ENCODE peak calls at places on chromosome X, in eight cellular contexts. W, F, H, K, N, Q, A and D are unnamed samples.

GRCh38 chrX:67654301-67654700 is 110.5 kb downstream of the AR start:
- DNase-seq in W (no peak), F (no peak), H (no peak), K (no peak), N (no peak), Q (peak; percentile 35), A (no peak), D (no peak)

GRCh38 chrX:84044051-84044450 is 143.9 kb downstream of the RPS6KA6 start:
- DNase-seq in W (no peak), F (no peak), H (no peak), K (no peak), N (no peak), Q (no peak), A (no peak), D (no peak)

GRCh38 chrX:42948723-42949122 is 170.8 kb upstream of the PPP1R2C start:
- DNase-seq in W (no peak), F (no peak), H (no peak), K (no peak), N (peak; percentile 68), Q (no peak), A (no peak), D (no peak)

GRCh38 chrX:10847333-10847732 is 226.9 kb upstream of the MID1 start:
- DNase-seq in W (no peak), F (no peak), H (no peak), K (no peak), N (no peak), Q (no peak), A (no peak), D (no peak)

GRCh38 chrX:65407157-65407626 is 127.4 kb downstream of the LAS1L start:
- DNase-seq in W (no peak), F (no peak), H (peak; percentile 14), K (no peak), N (no peak), Q (no peak), A (no peak), D (no peak)

GRCh38 chrX:150211988-150212387 is 151.1 kb upstream of the MAMLD1 start:
- DNase-seq in W (no peak), F (no peak), H (no peak), K (no peak), N (no peak), Q (no peak), A (no peak), D (no peak)

GRCh38 chrX:117996918-117997480 is 119.6 kb downstream of the KLHL13 start:
- DNase-seq in W (no peak), F (peak; percentile 57), H (no peak), K (no peak), N (no peak), Q (no peak), A (no peak), D (peak; percentile 31)

GRCh38 chrX:13398839-13399238 is 79.0 kb upstream of the ATXN3L start:
- DNase-seq in W (no peak), F (no peak), H (no peak), K (no peak), N (no peak), Q (no peak), A (no peak), D (no peak)

GRCh38 chrX:137926090-137926489 is 360.2 kb downstream of the ZIC3 start:
- DNase-seq in W (no peak), F (peak; percentile 47), H (peak; percentile 50), K (no peak), N (no peak), Q (no peak), A (no peak), D (peak; percentile 13)

GRCh38 chrX:42106556-42106955 is 183.2 kb upstream of the CASK start:
- DNase-seq in W (no peak), F (no peak), H (no peak), K (no peak), N (no peak), Q (no peak), A (no peak), D (no peak)

GRCh38 chrX:40314070-40314469 is 216.3 kb upstream of the BCOR start:
- DNase-seq in W (no peak), F (no peak), H (peak; percentile 32), K (peak; percentile 3), N (no peak), Q (no peak), A (no peak), D (no peak)

GRCh38 chrX:66633541-66633940 is 5.3 kb downstream of the EDA2R start:
- DNase-seq in W (no peak), F (no peak), H (no peak), K (peak; percentile 68), N (no peak), Q (no peak), A (no peak), D (no peak)

GRCh38 chrX:150547511-150548115 is 20.8 kb upstream of the MTM1 start:
- DNase-seq in W (peak; percentile 91), F (no peak), H (no peak), K (peak; percentile 73), N (no peak), Q (peak; percentile 84), A (peak; percentile 70), D (no peak)

GRCh38 chrX:86946569-86946968 is 571.0 kb upstream of the KLHL4 start:
- DNase-seq in W (no peak), F (peak; percentile 28), H (peak; percentile 69), K (peak; percentile 9), N (no peak), Q (no peak), A (no peak), D (peak; percentile 67)

DNA sequence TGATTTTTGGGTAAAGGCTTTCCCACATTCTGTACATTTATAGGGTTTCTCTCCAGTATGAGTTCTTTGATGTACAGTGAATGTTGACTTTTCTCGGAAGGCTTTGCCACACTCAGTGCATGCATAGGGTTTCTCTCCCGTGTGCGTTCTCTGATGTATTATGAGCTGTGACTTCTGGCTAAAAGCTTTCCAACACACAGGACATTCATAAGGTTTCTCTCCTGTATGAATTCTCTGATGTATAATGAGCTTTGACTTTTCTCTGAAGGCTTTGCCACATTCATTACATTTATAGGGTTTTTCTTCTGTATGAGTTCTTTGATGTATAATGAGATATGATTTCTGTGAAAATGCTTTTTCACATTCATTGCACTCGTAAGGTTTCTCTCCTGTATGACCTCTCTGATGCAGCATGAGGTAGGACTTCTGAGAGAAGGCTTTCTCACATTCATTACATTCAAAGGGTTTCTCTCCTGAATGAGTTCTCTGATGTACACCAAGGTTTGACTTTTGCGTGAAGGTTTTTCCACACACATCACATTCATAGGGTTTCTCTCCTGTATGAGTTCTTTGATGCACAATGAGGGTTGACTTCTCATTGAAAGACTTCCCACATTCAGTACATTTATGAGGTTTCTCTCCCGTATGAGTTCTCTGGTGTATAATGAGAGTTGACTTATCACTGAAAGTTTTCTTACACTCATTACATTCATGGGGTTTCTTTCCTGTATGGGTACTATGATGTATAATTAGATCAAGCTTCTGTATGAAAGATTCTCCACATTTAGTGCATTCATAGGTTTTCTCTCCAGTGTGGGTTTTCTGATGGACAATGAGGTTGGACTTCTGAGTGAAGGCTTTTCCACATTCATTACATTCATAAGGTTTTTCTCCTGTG is 27.3 kb downstream of the ZNF182 start:
- DNase-seq in W (no peak), F (no peak), H (no peak), K (no peak), N (no peak), Q (no peak), A (no peak), D (no peak)
- H3K9me3 ChIP-seq in W (peaks cover 6% of the 10 kb centered on the region), F (peaks cover 77% of the 10 kb centered on the region), H (peaks cover 35% of the 10 kb centered on the region), K (peaks cover 7% of the 10 kb centered on the region), N (peaks cover 49% of the 10 kb centered on the region), Q (peaks cover 15% of the 10 kb centered on the region), A (no peaks in the 10 kb centered on the region), D (no peaks in the 10 kb centered on the region)

GRCh38 chrX:17741123-17741511 is 3.8 kb downstream of the SCML1 start:
- DNase-seq in W (no peak), F (peak; percentile 27), H (peak; percentile 74), K (no peak), N (no peak), Q (no peak), A (no peak), D (no peak)
- H3K27me3 ChIP-seq in W (no peaks in the 10 kb centered on the region), F (no peaks in the 10 kb centered on the region), H (no peaks in the 10 kb centered on the region), K (no peaks in the 10 kb centered on the region), N (no peaks in the 10 kb centered on the region), Q (no peaks in the 10 kb centered on the region), A (no peaks in the 10 kb centered on the region), D (no peaks in the 10 kb centered on the region)

DNA sequence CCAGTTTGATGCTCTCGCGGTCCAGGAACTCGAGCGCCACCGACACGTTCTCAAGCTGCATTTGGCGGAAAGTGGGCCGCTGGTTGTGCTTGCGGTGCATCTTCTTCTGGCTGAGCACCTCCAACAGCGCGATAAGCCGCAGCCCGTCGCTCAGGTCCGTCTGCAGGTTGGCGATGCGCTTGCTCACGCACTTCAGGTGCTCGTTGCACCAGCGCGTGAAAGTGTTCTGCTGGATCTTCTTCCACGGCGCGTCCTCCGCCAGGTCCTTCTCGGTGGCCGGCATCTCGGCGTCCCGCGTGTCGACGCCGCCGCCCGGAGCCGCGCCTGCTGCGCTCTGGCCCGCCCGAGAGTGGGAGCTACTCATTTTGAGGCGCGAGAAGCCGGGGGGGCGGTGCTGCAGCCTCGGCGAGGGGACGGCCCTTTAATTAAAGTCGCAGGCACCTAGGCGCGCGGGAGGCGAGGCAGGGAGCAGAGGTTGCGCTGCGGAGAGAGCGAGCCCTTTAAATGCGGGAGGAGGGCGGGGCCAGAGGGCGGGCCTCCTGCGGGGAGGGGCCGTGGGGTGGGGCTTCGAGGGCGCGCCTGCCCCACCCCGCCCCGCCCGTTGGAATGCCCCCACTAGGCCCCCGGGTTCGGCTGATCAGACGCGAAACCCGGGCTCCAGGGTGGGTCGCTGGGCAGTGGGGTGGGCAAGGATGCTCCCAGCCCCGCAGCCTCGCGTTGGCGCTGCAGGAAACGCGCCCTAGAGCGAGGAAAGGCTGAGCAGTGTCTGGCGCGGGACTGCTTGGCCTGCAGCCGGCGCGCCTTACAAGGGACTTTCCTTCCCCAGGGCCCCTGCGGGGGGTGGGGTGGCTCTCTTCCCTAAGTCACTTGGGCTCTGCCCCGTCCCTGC is 3.3 kb downstream of the FLNA start:
- DNase-seq in W (peak; percentile 95), F (peak; percentile 97), H (peak; percentile 99), K (peak; percentile 95), N (peak; percentile 96), Q (peak; percentile 93), A (peak; percentile 91), D (peak; percentile 93)
- H3K4me1 ChIP-seq in W (no peaks in the 10 kb centered on the region), F (peaks cover 21% of the 10 kb centered on the region), H (peaks cover 36% of the 10 kb centered on the region), K (peaks cover 20% of the 10 kb centered on the region), N (peaks cover 48% of the 10 kb centered on the region), Q (no peaks in the 10 kb centered on the region), A (no peaks in the 10 kb centered on the region), D (peaks cover 13% of the 10 kb centered on the region)

GRCh38 chrX:56343231-56343630 is 111.1 kb downstream of the KLF8 start:
- DNase-seq in W (no peak), F (no peak), H (no peak), K (no peak), N (no peak), Q (no peak), A (no peak), D (peak; percentile 16)

DNA sequence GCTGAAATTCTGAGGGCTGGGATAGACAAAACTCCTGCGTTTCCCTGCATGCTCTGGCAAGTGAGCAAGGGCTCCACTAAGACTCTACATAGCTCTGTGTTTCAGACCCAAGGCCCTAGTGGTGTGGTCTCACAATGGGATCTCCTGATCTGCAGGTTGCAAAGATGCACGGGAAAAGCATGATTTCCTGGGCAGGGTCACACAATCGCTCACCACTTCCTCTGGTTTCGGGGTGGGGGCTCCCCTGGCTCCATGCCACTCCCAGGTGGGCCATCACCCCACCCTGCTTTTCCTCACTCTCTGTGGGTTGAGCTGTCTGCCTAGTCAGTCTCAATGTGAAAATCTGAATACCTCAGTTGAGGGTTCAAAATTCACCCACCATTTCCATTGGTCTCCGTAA is 111.5 kb downstream of the KLF8 start:
- DNase-seq in W (no peak), F (no peak), H (no peak), K (no peak), N (no peak), Q (no peak), A (no peak), D (no peak)
- H3K9me3 ChIP-seq in W (peaks cover 2% of the 10 kb centered on the region), F (peaks cover 2% of the 10 kb centered on the region), H (no peaks in the 10 kb centered on the region), K (no peaks in the 10 kb centered on the region), N (no peaks in the 10 kb centered on the region), Q (no peaks in the 10 kb centered on the region), A (no peaks in the 10 kb centered on the region), D (no peaks in the 10 kb centered on the region)